ENCODE peak calls at places on chromosome 17, in seven cellular contexts. R is PC-3, N is GM23248, J is OCI-LY7, Z is K562, F is neural progenitor cell, A is fibroblast of lung. B is an unnamed sample.

GRCh38 chr17:57915980-57916757 is 39.0 kb downstream of the CUEDC1 start:
- DNase-seq in R (no peak), N (no peak), J (no peak), Z (no peak), F (peak; percentile 94), A (no peak), B (no peak)

GRCh38 chr17:14304222-14304844 is 3.5 kb downstream of the HS3ST3B1 start:
- DNase-seq in R (no peak), N (no peak), J (no peak), Z (no peak), F (no peak), A (no peak), B (no peak)

GRCh38 chr17:63573634-63574033 is 23.4 kb downstream of the DCAF7 start:
- DNase-seq in R (peak; percentile 37), N (peak; percentile 27), J (no peak), Z (no peak), F (peak; percentile 25), A (no peak), B (no peak)

GRCh38 chr17:7438050-7438614 is 1.2 kb upstream of the FGF11 start:
- DNase-seq in R (no peak), N (peak; percentile 40), J (peak; percentile 29), Z (peak; percentile 53), F (peak; percentile 88), A (no peak), B (peak; percentile 39)

GRCh38 chr17:82228842-82229685 is at the start of gene SLC16A3:
- DNase-seq in R (peak; percentile 77), N (peak; percentile 90), J (peak; percentile 45), Z (no peak), F (peak; percentile 91), A (peak; percentile 77), B (peak; percentile 67)

GRCh38 chr17:18191967-18192366 is 8.3 kb downstream of the ALKBH5 start:
- DNase-seq in R (no peak), N (peak; percentile 50), J (no peak), Z (peak; percentile 37), F (no peak), A (no peak), B (no peak)

GRCh38 chr17:81966343-81967243 is 5.6 kb upstream of the NOTUM start:
- DNase-seq in R (no peak), N (no peak), J (peak; percentile 69), Z (no peak), F (peak; percentile 80), A (peak; percentile 90), B (no peak)

GRCh38 chr17:49498037-49498615 is 3.0 kb downstream of the NGFR start:
- DNase-seq in R (peak; percentile 15), N (no peak), J (no peak), Z (no peak), F (peak; percentile 68), A (no peak), B (no peak)

GRCh38 chr17:78128616-78129384 is at the start of gene TMC6:
- DNase-seq in R (peak; percentile 90), N (no peak), J (peak; percentile 86), Z (peak; percentile 98), F (peak; percentile 74), A (no peak), B (peak; percentile 46)

GRCh38 chr17:46962374-46962790 is 16.7 kb downstream of the RPRML start:
- DNase-seq in R (peak; percentile 63), N (peak; percentile 56), J (no peak), Z (no peak), F (no peak), A (peak; percentile 73), B (no peak)

GRCh38 chr17:74569392-74570003 is 2.2 kb upstream of the CD300H start:
- DNase-seq in R (peak; percentile 99), N (peak; percentile 98), J (no peak), Z (no peak), F (no peak), A (peak; percentile 82), B (peak; percentile 100)

GRCh38 chr17:35809855-35810461 is 674 bp downstream of the TAF15 start:
- DNase-seq in R (no peak), N (peak; percentile 75), J (no peak), Z (no peak), F (no peak), A (no peak), B (peak; percentile 49)

GRCh38 chr17:17713839-17714238 is 32.6 kb downstream of the RAI1 start:
- DNase-seq in R (no peak), N (peak; percentile 88), J (no peak), Z (no peak), F (no peak), A (peak; percentile 50), B (no peak)

GRCh38 chr17:50839591-50840310 is 4.4 kb downstream of the WFIKKN2 start:
- DNase-seq in R (no peak), N (no peak), J (no peak), Z (no peak), F (no peak), A (no peak), B (no peak)

GRCh38 chr17:82060614-82061013 is 5.0 kb downstream of the DUS1L start:
- DNase-seq in R (no peak), N (no peak), J (no peak), Z (no peak), F (no peak), A (no peak), B (no peak)

GRCh38 chr17:50899005-50899460 is 32.9 kb upstream of the TOB1 start:
- DNase-seq in R (no peak), N (peak; percentile 19), J (no peak), Z (no peak), F (no peak), A (no peak), B (no peak)

GRCh38 chr17:77963441-77963840 is 4.9 kb downstream of the TNRC6C start:
- DNase-seq in R (no peak), N (peak; percentile 91), J (no peak), Z (peak; percentile 66), F (peak; percentile 74), A (peak; percentile 86), B (peak; percentile 59)

DNA sequence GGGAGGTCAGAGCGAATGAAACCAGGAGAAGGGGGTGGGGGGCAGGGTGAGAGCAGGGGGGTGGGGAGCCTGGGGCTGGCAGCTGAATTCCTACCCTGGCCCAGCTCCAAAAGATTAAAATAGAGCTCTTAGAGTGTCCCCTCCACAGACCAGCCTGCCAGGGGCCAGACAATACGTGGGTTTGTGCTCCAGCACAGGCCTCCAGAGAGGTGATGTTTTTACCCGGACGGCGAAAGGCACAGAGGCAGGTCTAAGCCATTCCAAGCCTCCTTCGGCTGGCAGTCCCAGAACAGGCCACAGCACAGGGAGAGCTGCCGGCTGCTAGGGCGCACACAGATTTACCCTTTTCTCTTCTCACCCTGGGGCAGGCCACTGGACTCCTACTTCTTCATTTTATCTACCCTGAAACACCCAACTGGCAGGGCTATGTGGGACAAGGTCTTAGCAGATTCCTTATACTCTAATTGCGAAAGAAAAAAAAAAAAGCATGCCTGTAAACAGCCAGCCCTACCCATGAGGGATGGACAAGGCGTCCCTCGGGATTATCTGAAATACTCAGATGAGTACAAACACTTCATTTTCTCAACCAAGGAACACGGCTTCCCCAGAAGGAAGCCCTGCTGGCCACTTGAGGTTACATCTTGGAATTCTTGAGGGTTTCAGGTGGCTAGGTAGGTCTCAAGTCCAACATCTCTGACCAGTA is 71.9 kb upstream of the NOG start:
- DNase-seq in R (no peak), N (no peak), J (no peak), Z (no peak), F (peak; percentile 28), A (no peak), B (no peak)
- H2AFZ ChIP-seq in R (no peak overlapping the region), N (no peak overlapping the region), J (no peak overlapping the region), Z (no peak overlapping the region), F (peak overlapping the region; percentile 68), A (no peak overlapping the region), B (no peak overlapping the region)

DNA sequence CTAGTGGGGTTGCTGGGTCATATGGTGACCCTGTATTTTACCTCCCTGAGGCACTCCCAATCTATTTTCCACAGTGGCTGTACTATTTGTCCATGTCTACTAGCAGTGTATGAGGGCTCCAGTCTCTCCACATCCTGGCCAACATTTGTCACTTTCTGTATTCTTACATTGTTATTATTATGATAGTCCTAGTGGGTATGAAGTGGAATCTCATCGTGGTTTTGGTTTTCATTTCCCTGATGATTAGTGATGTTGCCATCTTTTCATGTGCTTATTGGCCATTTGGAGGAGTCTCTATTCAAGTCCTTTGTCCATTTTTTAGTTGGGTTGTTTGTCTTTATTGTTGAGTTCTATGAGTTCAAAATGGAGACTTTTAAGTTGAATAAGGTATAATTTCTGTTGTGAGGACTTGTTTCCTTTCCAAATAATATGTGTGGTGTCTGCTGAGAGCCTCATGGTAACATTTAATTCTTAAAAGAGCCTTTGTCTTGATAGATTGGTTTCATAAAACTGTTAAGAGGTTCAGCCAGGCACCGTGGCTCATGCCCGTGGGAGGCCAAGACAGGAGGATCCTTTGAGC is 108.2 kb downstream of the RPTOR start:
- DNase-seq in R (no peak), N (peak; percentile 37), J (no peak), Z (no peak), F (no peak), A (no peak), B (peak; percentile 12)
- H3K9me3 ChIP-seq in R (no peaks in the 10 kb centered on the region), N (no peaks in the 10 kb centered on the region), J (peaks cover 11% of the 10 kb centered on the region), Z (no peaks in the 10 kb centered on the region), F (no peaks in the 10 kb centered on the region), A (no peaks in the 10 kb centered on the region), B (peaks cover 6% of the 10 kb centered on the region)

DNA sequence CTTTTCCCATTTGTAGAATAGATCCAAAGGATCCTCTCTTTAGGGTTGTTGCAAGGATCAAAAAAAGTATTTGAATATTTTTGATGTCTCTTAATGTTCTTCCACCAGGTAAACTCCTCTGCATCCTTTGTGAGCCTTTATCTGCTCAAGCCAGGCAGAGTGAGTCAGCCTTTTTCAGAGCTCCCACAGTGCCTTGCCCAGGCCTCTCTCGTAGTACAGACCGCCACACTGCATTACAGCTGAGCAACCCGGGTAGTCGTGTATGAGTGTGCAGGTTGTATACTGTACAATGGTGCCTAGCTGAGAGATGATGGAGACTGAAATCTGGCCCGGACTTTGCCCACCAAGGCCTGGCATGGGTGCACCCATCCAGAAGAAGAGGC is 20.9 kb downstream of the RHBDL3 start:
- DNase-seq in R (no peak), N (no peak), J (no peak), Z (peak; percentile 92), F (no peak), A (no peak), B (no peak)
- H2AFZ ChIP-seq in R (no peak overlapping the region), N (no peak overlapping the region), J (peak overlapping the region; percentile 36), Z (peak overlapping the region; percentile 59), F (no peak overlapping the region), A (no peak overlapping the region), B (no peak overlapping the region)

GRCh38 chr17:22462461-22462860 is 770.1 kb downstream of the KCNJ18 start:
- DNase-seq in R (no peak), N (no peak), J (no peak), Z (no peak), F (no peak), A (no peak), B (no peak)
- H3K9me3 ChIP-seq in R (peaks cover 3% of the 10 kb centered on the region), N (no peaks in the 10 kb centered on the region), J (no peaks in the 10 kb centered on the region), Z (no peaks in the 10 kb centered on the region), F (peaks cover 16% of the 10 kb centered on the region), A (no peaks in the 10 kb centered on the region), B (peaks cover 31% of the 10 kb centered on the region)

B was measured in mammary epithelial cell.